ENCODE peak calls at places on chromosomes 2 and 18, in ten cellular contexts. One of them, this sample, is unnamed.

GRCh38 chr18:48914581-48915251 is 36.0 kb downstream of the SMAD7 start:
- DNase-seq in cardiac fibroblast: no peak
- DNase-seq in A549: no peak
- DNase-seq in choroid plexus epithelial cell: no peak
- DNase-seq in upper lobe of right lung: peak
- DNase-seq in tibial artery: peak
- DNase-seq in cardiac muscle cell: peak
- DNase-seq in epithelial cell of esophagus: no peak
- DNase-seq in upper lobe of left lung: no peak
- DNase-seq in psoas muscle: no peak
- DNase-seq in this sample: no peak

GRCh38 chr2:45263147-45263546 is 253.9 kb upstream of the SIX2 start:
- DNase-seq in cardiac fibroblast: no peak
- DNase-seq in A549: no peak
- DNase-seq in choroid plexus epithelial cell: no peak
- DNase-seq in upper lobe of right lung: no peak
- DNase-seq in tibial artery: no peak
- DNase-seq in cardiac muscle cell: no peak
- DNase-seq in epithelial cell of esophagus: no peak
- DNase-seq in upper lobe of left lung: no peak
- DNase-seq in psoas muscle: no peak
- DNase-seq in this sample: no peak

GRCh38 chr18:25831226-25831828 is 259.1 kb downstream of the SS18 start:
- DNase-seq in cardiac fibroblast: no peak
- DNase-seq in A549: no peak
- DNase-seq in choroid plexus epithelial cell: no peak
- DNase-seq in upper lobe of right lung: no peak
- DNase-seq in tibial artery: no peak
- DNase-seq in cardiac muscle cell: no peak
- DNase-seq in epithelial cell of esophagus: no peak
- DNase-seq in upper lobe of left lung: no peak
- DNase-seq in psoas muscle: peak
- DNase-seq in this sample: no peak

GRCh38 chr2:189116059-189116458 is 63.5 kb downstream of the COL5A2 start:
- DNase-seq in cardiac fibroblast: no peak
- DNase-seq in A549: no peak
- DNase-seq in choroid plexus epithelial cell: no peak
- DNase-seq in upper lobe of right lung: no peak
- DNase-seq in tibial artery: no peak
- DNase-seq in cardiac muscle cell: no peak
- DNase-seq in epithelial cell of esophagus: no peak
- DNase-seq in upper lobe of left lung: no peak
- DNase-seq in psoas muscle: no peak
- DNase-seq in this sample: no peak

GRCh38 chr2:74001781-74002514 is 17.2 kb downstream of the TET3 start:
- DNase-seq in cardiac fibroblast: no peak
- DNase-seq in A549: no peak
- DNase-seq in choroid plexus epithelial cell: no peak
- DNase-seq in upper lobe of right lung: peak
- DNase-seq in tibial artery: peak
- DNase-seq in cardiac muscle cell: no peak
- DNase-seq in epithelial cell of esophagus: no peak
- DNase-seq in upper lobe of left lung: no peak
- DNase-seq in psoas muscle: no peak
- DNase-seq in this sample: no peak

GRCh38 chr2:213214209-213214608 is 62.8 kb upstream of the IKZF2 start:
- DNase-seq in cardiac fibroblast: no peak
- DNase-seq in A549: no peak
- DNase-seq in choroid plexus epithelial cell: no peak
- DNase-seq in upper lobe of right lung: no peak
- DNase-seq in tibial artery: no peak
- DNase-seq in cardiac muscle cell: no peak
- DNase-seq in epithelial cell of esophagus: no peak
- DNase-seq in upper lobe of left lung: no peak
- DNase-seq in psoas muscle: no peak
- DNase-seq in this sample: no peak

GRCh38 chr2:9356336-9356735 is 67.0 kb downstream of the ITGB1BP1 start:
- DNase-seq in cardiac fibroblast: no peak
- DNase-seq in A549: no peak
- DNase-seq in choroid plexus epithelial cell: no peak
- DNase-seq in upper lobe of right lung: no peak
- DNase-seq in tibial artery: no peak
- DNase-seq in cardiac muscle cell: peak
- DNase-seq in epithelial cell of esophagus: no peak
- DNase-seq in upper lobe of left lung: no peak
- DNase-seq in psoas muscle: no peak
- DNase-seq in this sample: no peak

GRCh38 chr18:11002277-11002676 is 147.1 kb downstream of the PIEZO2 start:
- DNase-seq in cardiac fibroblast: no peak
- DNase-seq in A549: no peak
- DNase-seq in choroid plexus epithelial cell: peak
- DNase-seq in upper lobe of right lung: no peak
- DNase-seq in tibial artery: no peak
- DNase-seq in cardiac muscle cell: no peak
- DNase-seq in epithelial cell of esophagus: no peak
- DNase-seq in upper lobe of left lung: no peak
- DNase-seq in psoas muscle: no peak
- DNase-seq in this sample: no peak

GRCh38 chr2:127083819-127084503 is 23.0 kb downstream of the BIN1 start:
- DNase-seq in cardiac fibroblast: peak
- DNase-seq in A549: no peak
- DNase-seq in choroid plexus epithelial cell: peak
- DNase-seq in upper lobe of right lung: peak
- DNase-seq in tibial artery: peak
- DNase-seq in cardiac muscle cell: no peak
- DNase-seq in epithelial cell of esophagus: peak
- DNase-seq in upper lobe of left lung: no peak
- DNase-seq in psoas muscle: peak
- DNase-seq in this sample: no peak

GRCh38 chr18:2654828-2655152 is 736 bp upstream of the SMCHD1 start:
- DNase-seq in cardiac fibroblast: peak
- DNase-seq in A549: peak
- DNase-seq in choroid plexus epithelial cell: no peak
- DNase-seq in upper lobe of right lung: no peak
- DNase-seq in tibial artery: no peak
- DNase-seq in cardiac muscle cell: no peak
- DNase-seq in epithelial cell of esophagus: peak
- DNase-seq in upper lobe of left lung: no peak
- DNase-seq in psoas muscle: no peak
- DNase-seq in this sample: no peak

GRCh38 chr18:24672165-24672950 is 211.9 kb downstream of the HRH4 start:
- DNase-seq in cardiac fibroblast: no peak
- DNase-seq in A549: no peak
- DNase-seq in choroid plexus epithelial cell: no peak
- DNase-seq in upper lobe of right lung: no peak
- DNase-seq in tibial artery: no peak
- DNase-seq in cardiac muscle cell: peak
- DNase-seq in epithelial cell of esophagus: no peak
- DNase-seq in upper lobe of left lung: no peak
- DNase-seq in psoas muscle: no peak
- DNase-seq in this sample: no peak

GRCh38 chr2:31125918-31126695 is 12.1 kb downstream of the GALNT14 start:
- DNase-seq in cardiac fibroblast: no peak
- DNase-seq in A549: peak
- DNase-seq in choroid plexus epithelial cell: peak
- DNase-seq in upper lobe of right lung: no peak
- DNase-seq in tibial artery: no peak
- DNase-seq in cardiac muscle cell: no peak
- DNase-seq in epithelial cell of esophagus: peak
- DNase-seq in upper lobe of left lung: no peak
- DNase-seq in psoas muscle: no peak
- DNase-seq in this sample: no peak
- H3K4me3 ChIP-seq in cardiac fibroblast: no peak
- H3K4me3 ChIP-seq in A549: no peak
- H3K4me3 ChIP-seq in choroid plexus epithelial cell: no peak
- H3K4me3 ChIP-seq in upper lobe of right lung: no peak
- H3K4me3 ChIP-seq in tibial artery: no peak
- H3K4me3 ChIP-seq in cardiac muscle cell: no peak
- H3K4me3 ChIP-seq in epithelial cell of esophagus: no peak
- H3K4me3 ChIP-seq in upper lobe of left lung: no peak
- H3K4me3 ChIP-seq in psoas muscle: no peak
- H3K4me3 ChIP-seq in this sample: no peak

GRCh38 chr18:9401166-9401565 is 66.6 kb downstream of the TWSG1 start:
- DNase-seq in cardiac fibroblast: peak
- DNase-seq in A549: no peak
- DNase-seq in choroid plexus epithelial cell: peak
- DNase-seq in upper lobe of right lung: no peak
- DNase-seq in tibial artery: no peak
- DNase-seq in cardiac muscle cell: no peak
- DNase-seq in epithelial cell of esophagus: no peak
- DNase-seq in upper lobe of left lung: no peak
- DNase-seq in psoas muscle: no peak
- DNase-seq in this sample: no peak
- TF ChIP-seq CTCF in cardiac fibroblast: no peak
- TF ChIP-seq CTCF in A549: no peak
- TF ChIP-seq CTCF in choroid plexus epithelial cell: no peak
- TF ChIP-seq CTCF in upper lobe of right lung: no peak
- TF ChIP-seq CTCF in tibial artery: no peak
- TF ChIP-seq CTCF in cardiac muscle cell: no peak
- TF ChIP-seq CTCF in epithelial cell of esophagus: no peak
- TF ChIP-seq CTCF in upper lobe of left lung: no peak
- TF ChIP-seq CTCF in psoas muscle: no peak
- TF ChIP-seq CTCF in this sample: no peak

GRCh38 chr2:119279666-119280065 is 56.0 kb downstream of the STEAP3 start:
- DNase-seq in cardiac fibroblast: no peak
- DNase-seq in A549: no peak
- DNase-seq in choroid plexus epithelial cell: no peak
- DNase-seq in upper lobe of right lung: no peak
- DNase-seq in tibial artery: no peak
- DNase-seq in cardiac muscle cell: no peak
- DNase-seq in epithelial cell of esophagus: no peak
- DNase-seq in upper lobe of left lung: no peak
- DNase-seq in psoas muscle: no peak
- DNase-seq in this sample: no peak

GRCh38 chr2:119282966-119283511 is 59.4 kb downstream of the STEAP3 start:
- DNase-seq in cardiac fibroblast: peak
- DNase-seq in A549: no peak
- DNase-seq in choroid plexus epithelial cell: no peak
- DNase-seq in upper lobe of right lung: peak
- DNase-seq in tibial artery: no peak
- DNase-seq in cardiac muscle cell: no peak
- DNase-seq in epithelial cell of esophagus: peak
- DNase-seq in upper lobe of left lung: peak
- DNase-seq in psoas muscle: peak
- DNase-seq in this sample: no peak

GRCh38 chr2:119282139-119282965 is 58.7 kb downstream of the STEAP3 start:
- DNase-seq in cardiac fibroblast: no peak
- DNase-seq in A549: no peak
- DNase-seq in choroid plexus epithelial cell: no peak
- DNase-seq in upper lobe of right lung: no peak
- DNase-seq in tibial artery: no peak
- DNase-seq in cardiac muscle cell: no peak
- DNase-seq in epithelial cell of esophagus: no peak
- DNase-seq in upper lobe of left lung: no peak
- DNase-seq in psoas muscle: no peak
- DNase-seq in this sample: no peak

GRCh38 chr2:119286661-119287060 is 63.0 kb downstream of the STEAP3 start:
- DNase-seq in cardiac fibroblast: no peak
- DNase-seq in A549: no peak
- DNase-seq in choroid plexus epithelial cell: no peak
- DNase-seq in upper lobe of right lung: no peak
- DNase-seq in tibial artery: no peak
- DNase-seq in cardiac muscle cell: no peak
- DNase-seq in epithelial cell of esophagus: no peak
- DNase-seq in upper lobe of left lung: no peak
- DNase-seq in psoas muscle: no peak
- DNase-seq in this sample: no peak

GRCh38 chr2:119283873-119284331 is 60.3 kb downstream of the STEAP3 start:
- DNase-seq in cardiac fibroblast: peak
- DNase-seq in A549: no peak
- DNase-seq in choroid plexus epithelial cell: peak
- DNase-seq in upper lobe of right lung: peak
- DNase-seq in tibial artery: peak
- DNase-seq in cardiac muscle cell: no peak
- DNase-seq in epithelial cell of esophagus: peak
- DNase-seq in upper lobe of left lung: no peak
- DNase-seq in psoas muscle: peak
- DNase-seq in this sample: no peak
- H3K4me3 ChIP-seq in cardiac fibroblast: no peak
- H3K4me3 ChIP-seq in A549: no peak
- H3K4me3 ChIP-seq in choroid plexus epithelial cell: no peak
- H3K4me3 ChIP-seq in upper lobe of right lung: no peak
- H3K4me3 ChIP-seq in tibial artery: no peak
- H3K4me3 ChIP-seq in cardiac muscle cell: no peak
- H3K4me3 ChIP-seq in epithelial cell of esophagus: no peak
- H3K4me3 ChIP-seq in upper lobe of left lung: no peak
- H3K4me3 ChIP-seq in psoas muscle: peak
- H3K4me3 ChIP-seq in this sample: no peak

GRCh38 chr18:66727991-66728390 is 124.1 kb upstream of the CDH19 start:
- DNase-seq in cardiac fibroblast: peak
- DNase-seq in A549: no peak
- DNase-seq in choroid plexus epithelial cell: peak
- DNase-seq in upper lobe of right lung: no peak
- DNase-seq in tibial artery: no peak
- DNase-seq in cardiac muscle cell: no peak
- DNase-seq in epithelial cell of esophagus: peak
- DNase-seq in upper lobe of left lung: no peak
- DNase-seq in psoas muscle: no peak
- DNase-seq in this sample: no peak

GRCh38 chr18:66734451-66734850 is 130.6 kb upstream of the CDH19 start:
- DNase-seq in cardiac fibroblast: no peak
- DNase-seq in A549: no peak
- DNase-seq in choroid plexus epithelial cell: peak
- DNase-seq in upper lobe of right lung: no peak
- DNase-seq in tibial artery: no peak
- DNase-seq in cardiac muscle cell: no peak
- DNase-seq in epithelial cell of esophagus: peak
- DNase-seq in upper lobe of left lung: no peak
- DNase-seq in psoas muscle: no peak
- DNase-seq in this sample: no peak

GRCh38 chr18:66724664-66725356 is 120.9 kb upstream of the CDH19 start:
- DNase-seq in cardiac fibroblast: peak
- DNase-seq in A549: no peak
- DNase-seq in choroid plexus epithelial cell: no peak
- DNase-seq in upper lobe of right lung: no peak
- DNase-seq in tibial artery: no peak
- DNase-seq in cardiac muscle cell: no peak
- DNase-seq in epithelial cell of esophagus: peak
- DNase-seq in upper lobe of left lung: no peak
- DNase-seq in psoas muscle: no peak
- DNase-seq in this sample: no peak

GRCh38 chr18:66728951-66729350 is 125.1 kb upstream of the CDH19 start:
- DNase-seq in cardiac fibroblast: no peak
- DNase-seq in A549: no peak
- DNase-seq in choroid plexus epithelial cell: no peak
- DNase-seq in upper lobe of right lung: no peak
- DNase-seq in tibial artery: no peak
- DNase-seq in cardiac muscle cell: no peak
- DNase-seq in epithelial cell of esophagus: no peak
- DNase-seq in upper lobe of left lung: no peak
- DNase-seq in psoas muscle: no peak
- DNase-seq in this sample: no peak

GRCh38 chr18:66729459-66730239 is 125.8 kb upstream of the CDH19 start:
- DNase-seq in cardiac fibroblast: peak
- DNase-seq in A549: no peak
- DNase-seq in choroid plexus epithelial cell: no peak
- DNase-seq in upper lobe of right lung: no peak
- DNase-seq in tibial artery: no peak
- DNase-seq in cardiac muscle cell: no peak
- DNase-seq in epithelial cell of esophagus: no peak
- DNase-seq in upper lobe of left lung: no peak
- DNase-seq in psoas muscle: no peak
- DNase-seq in this sample: no peak
- TF ChIP-seq CTCF in cardiac fibroblast: no peak
- TF ChIP-seq CTCF in A549: no peak
- TF ChIP-seq CTCF in choroid plexus epithelial cell: no peak
- TF ChIP-seq CTCF in upper lobe of right lung: no peak
- TF ChIP-seq CTCF in tibial artery: no peak
- TF ChIP-seq CTCF in cardiac muscle cell: no peak
- TF ChIP-seq CTCF in epithelial cell of esophagus: no peak
- TF ChIP-seq CTCF in upper lobe of left lung: no peak
- TF ChIP-seq CTCF in psoas muscle: no peak
- TF ChIP-seq CTCF in this sample: no peak

GRCh38 chr2:85577063-85577385 is 362 bp upstream of the VAMP8 start:
- DNase-seq in cardiac fibroblast: no peak
- DNase-seq in A549: no peak
- DNase-seq in choroid plexus epithelial cell: no peak
- DNase-seq in upper lobe of right lung: no peak
- DNase-seq in tibial artery: no peak
- DNase-seq in cardiac muscle cell: no peak
- DNase-seq in epithelial cell of esophagus: no peak
- DNase-seq in upper lobe of left lung: no peak
- DNase-seq in psoas muscle: no peak
- DNase-seq in this sample: no peak
- H3K4me3 ChIP-seq in cardiac fibroblast: no peak
- H3K4me3 ChIP-seq in A549: no peak
- H3K4me3 ChIP-seq in choroid plexus epithelial cell: no peak
- H3K4me3 ChIP-seq in upper lobe of right lung: peak
- H3K4me3 ChIP-seq in tibial artery: no peak
- H3K4me3 ChIP-seq in cardiac muscle cell: no peak
- H3K4me3 ChIP-seq in epithelial cell of esophagus: no peak
- H3K4me3 ChIP-seq in upper lobe of left lung: peak
- H3K4me3 ChIP-seq in psoas muscle: peak
- H3K4me3 ChIP-seq in this sample: peak